ENCODE peak calls at places on chromosomes 12 and 14, in five cellular contexts. P, N, M, J and B are unnamed samples.
A peak's percentile ranks its signal among the peaks of the same experiment; 100 is the strongest.

GRCh38 chr12:110316861-110317260 is 35.8 kb downstream of the ATP2A2 start:
- DNase-seq in P (no peak), N (no peak), M (no peak), J (no peak), B (no peak)

GRCh38 chr14:69906201-69906600 is 27.0 kb downstream of the SMOC1 start:
- DNase-seq in P (no peak), N (no peak), M (no peak), J (no peak), B (no peak)

GRCh38 chr12:107533218-107533617 is 152.4 kb upstream of the PWP1 start:
- DNase-seq in P (no peak), N (no peak), M (no peak), J (no peak), B (no peak)

GRCh38 chr12:52362118-52362726 is 5.1 kb downstream of the KRT85 start:
- DNase-seq in P (no peak), N (no peak), M (no peak), J (no peak), B (no peak)

GRCh38 chr12:110312581-110313360 is 31.7 kb downstream of the ATP2A2 start:
- DNase-seq in P (no peak), N (no peak), M (no peak), J (no peak), B (no peak)

GRCh38 chr14:90775441-90775840 is 40.8 kb downstream of the TTC7B start:
- DNase-seq in P (no peak), N (no peak), M (no peak), J (no peak), B (no peak)

GRCh38 chr12:122862110-122862634 is 26.9 kb downstream of the HIP1R start:
- DNase-seq in P (no peak), N (no peak), M (no peak), J (no peak), B (no peak)

GRCh38 chr12:42483534-42483857 is 106.0 kb downstream of the PRICKLE1 start:
- DNase-seq in P (no peak), N (peak; percentile 63), M (no peak), J (no peak), B (peak; percentile 69)

GRCh38 chr12:418432-418831 is 17.0 kb downstream of the CCDC77 start:
- DNase-seq in P (no peak), N (no peak), M (no peak), J (no peak), B (no peak)

GRCh38 chr14:100135784-100136183 is 23.7 kb downstream of the DEGS2 start:
- DNase-seq in P (no peak), N (no peak), M (no peak), J (no peak), B (no peak)

GRCh38 chr14:60294670-60295069 is 45.6 kb downstream of the PPM1A start:
- DNase-seq in P (no peak), N (no peak), M (no peak), J (no peak), B (no peak)

GRCh38 chr12:111414711-111415252 is 9.1 kb downstream of the SH2B3 start:
- DNase-seq in P (no peak), N (no peak), M (no peak), J (no peak), B (no peak)

GRCh38 chr14:104445832-104446381 is 133.7 kb upstream of the C14orf180 start:
- DNase-seq in P (no peak), N (no peak), M (peak; percentile 8), J (no peak), B (no peak)